ENCODE peak calls at places on chromosomes 1 and 21, in four cellular contexts. G is suprapubic skin, R is fibroblast of lung, K is upper lobe of right lung. W is an unnamed sample. For H3K4me1, the result is how much of the 10 kb centered on the place peaks cover.

GRCh38 chr1:100722211-100722610 is 2.7 kb downstream of the VCAM1 start:
- DNase-seq in K (no peak), R (no peak), G (no peak), W (no peak)

GRCh38 chr1:115655307-115655664 is 13.5 kb downstream of the VANGL1 start:
- DNase-seq in K (no peak), G (no peak), R (no peak), W (no peak)

GRCh38 chr1:218624051-218624450 is 278.9 kb downstream of the TGFB2 start:
- DNase-seq in G (no peak), K (no peak), R (no peak), W (no peak)

GRCh38 chr1:114112775-114113174 is 40.9 kb downstream of the SYT6 start:
- DNase-seq in K (no peak), G (no peak), R (no peak), W (no peak)

GRCh38 chr1:147892216-147892615 is 10.4 kb upstream of the GJA8 start:
- DNase-seq in G (no peak), K (no peak), R (no peak), W (no peak)

GRCh38 chr1:37931148-37931492 is 15.7 kb downstream of the INPP5B start:
- DNase-seq in K (no peak), R (no peak), G (no peak), W (no peak)

GRCh38 chr21:36260030-36260787 is 59.8 kb upstream of the MORC3 start:
- DNase-seq in R (peak), K (no peak), G (no peak), W (no peak)

GRCh38 chr1:12384836-12385456 is 155.1 kb downstream of the VPS13D start:
- DNase-seq in K (no peak), R (no peak), G (no peak), W (no peak)

GRCh38 chr1:151936203-151936602 is 26.9 kb upstream of the THEM4 start:
- DNase-seq in K (no peak), G (no peak), R (no peak), W (no peak)

GRCh38 chr1:21814241-21814918 is 2.3 kb downstream of the LDLRAD2 start:
- DNase-seq in K (no peak), G (no peak), R (peak), W (no peak)

GRCh38 chr1:15153842-15154479 is 414 bp downstream of the TMEM51 start:
- DNase-seq in G (no peak), K (peak), R (peak), W (no peak)

GRCh38 chr1:61640531-61641125 is 84.3 kb downstream of the TM2D1 start:
- DNase-seq in G (no peak), K (no peak), R (no peak), W (no peak)

GRCh38 chr1:74463301-74463988 is 49.0 kb downstream of the LRRC53 start:
- DNase-seq in R (peak), K (no peak), G (no peak), W (no peak)

GRCh38 chr1:25871086-25871703 is 4.3 kb downstream of the PAQR7 start:
- DNase-seq in K (peak), G (no peak), R (no peak), W (no peak)

GRCh38 chr1:93988634-93989350 is 79.6 kb upstream of the GCLM start:
- DNase-seq in G (no peak), K (no peak), R (peak), W (peak)

GRCh38 chr1:85243336-85243735 is 16.1 kb downstream of the C1orf52 start:
- DNase-seq in G (no peak), R (no peak), K (no peak), W (no peak)

GRCh38 chr1:167110586-167110985 is 16.7 kb downstream of the STYXL2 start:
- DNase-seq in G (no peak), K (no peak), R (no peak), W (no peak)

GRCh38 chr1:1162597-1163537 is 10.8 kb upstream of the TTLL10 start:
- DNase-seq in R (no peak), G (no peak), K (peak), W (peak)

GRCh38 chr21:35198004-35198403 is 148.9 kb upstream of the RUNX1 start:
- DNase-seq in R (peak), K (no peak), G (no peak), W (peak)

GRCh38 chr21:38993561-38993960 is 187.8 kb downstream of the ETS2 start:
- DNase-seq in G (no peak), R (peak), K (no peak), W (peak)

GRCh38 chr1:37663426-37664000 is 28.8 kb upstream of the CDCA8 start:
- DNase-seq in R (no peak), K (no peak), G (no peak), W (no peak)

DNA sequence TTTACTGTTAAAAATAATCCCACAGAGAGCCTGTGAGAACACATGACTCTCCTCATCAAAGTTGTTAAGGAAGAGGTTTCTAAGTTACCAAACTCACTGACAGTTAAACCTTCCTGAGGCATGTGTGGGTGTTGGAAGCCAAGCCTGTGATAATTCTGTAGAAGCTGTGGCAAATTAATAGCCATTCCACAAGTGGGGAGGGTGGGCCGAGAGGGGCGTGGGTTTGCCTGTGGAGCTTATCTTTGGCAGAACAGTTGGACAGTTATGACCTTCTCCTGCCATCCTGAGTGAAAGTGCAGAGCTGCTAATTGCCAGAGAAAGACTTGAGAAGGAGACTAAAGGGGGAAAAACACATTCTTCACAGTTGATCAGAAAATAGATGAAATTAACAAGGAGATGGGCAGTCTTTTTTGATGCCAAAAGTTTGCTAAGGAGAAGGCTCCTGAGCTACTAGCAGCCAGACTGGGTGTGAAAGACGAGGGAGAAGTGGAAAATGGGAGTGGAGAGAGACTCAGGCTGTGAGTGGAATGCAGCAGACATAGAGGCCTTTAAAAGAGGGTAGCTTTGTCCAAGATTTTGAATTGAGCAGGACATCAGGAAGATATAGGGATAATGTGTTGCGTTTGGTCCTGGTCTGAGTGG is 1.6 kb upstream of the PLA2G2C start:
- DNase-seq in K (no peak), R (no peak), G (no peak), W (no peak)
- H3K27ac ChIP-seq in K (no peak), R (no peak), G (no peak), W (no peak)

GRCh38 chr1:60129916-60130315 is 56.3 kb upstream of the C1orf87 start:
- DNase-seq in G (no peak), K (no peak), R (peak), W (no peak)
- TF ChIP-seq CTCF in G (no peak), K (no peak), R (no peak), W (no peak)

GRCh38 chr1:205914730-205915129 is 28.5 kb downstream of the SLC26A9 start:
- DNase-seq in G (no peak), R (no peak), K (no peak), W (no peak)

GRCh38 chr1:205918955-205919746 is 24.1 kb downstream of the SLC26A9 start:
- DNase-seq in R (peak), G (peak), K (no peak), W (no peak)

GRCh38 chr1:205915354-205915990 is 27.8 kb downstream of the SLC26A9 start:
- DNase-seq in G (no peak), K (no peak), R (no peak), W (no peak)

GRCh38 chr1:205917466-205918248 is 25.6 kb downstream of the SLC26A9 start:
- DNase-seq in G (no peak), R (no peak), K (no peak), W (no peak)

GRCh38 chr1:205916541-205916940 is 26.7 kb downstream of the SLC26A9 start:
- DNase-seq in R (peak), K (no peak), G (no peak), W (no peak)
- H3K4me1 ChIP-seq in R (under half), K (under half), G (under half), W (under half)

DNA sequence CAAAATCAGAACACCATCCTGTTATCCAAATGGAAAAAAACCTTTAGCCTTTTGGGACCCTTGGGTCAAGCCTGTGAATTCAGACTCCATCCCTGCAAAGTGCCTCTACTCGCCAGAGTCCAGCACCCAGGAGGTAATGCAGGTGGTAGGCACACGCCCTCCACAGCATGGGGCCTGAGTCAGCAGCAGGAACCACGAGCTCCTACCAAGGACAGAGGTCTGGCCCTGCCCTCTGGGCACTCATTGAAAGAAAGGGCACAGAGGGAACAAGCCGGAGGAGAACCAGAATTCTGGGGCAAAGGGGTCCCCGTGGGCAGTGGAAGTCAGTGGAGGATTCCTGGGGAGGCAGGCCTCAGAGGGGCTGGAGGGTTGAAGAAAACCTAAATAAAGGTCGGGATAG is 438.1 kb downstream of the NPHP4 start:
- DNase-seq in K (no peak), R (no peak), G (no peak), W (no peak)
- H3K27ac ChIP-seq in K (no peak), R (no peak), G (no peak), W (no peak)

DNA sequence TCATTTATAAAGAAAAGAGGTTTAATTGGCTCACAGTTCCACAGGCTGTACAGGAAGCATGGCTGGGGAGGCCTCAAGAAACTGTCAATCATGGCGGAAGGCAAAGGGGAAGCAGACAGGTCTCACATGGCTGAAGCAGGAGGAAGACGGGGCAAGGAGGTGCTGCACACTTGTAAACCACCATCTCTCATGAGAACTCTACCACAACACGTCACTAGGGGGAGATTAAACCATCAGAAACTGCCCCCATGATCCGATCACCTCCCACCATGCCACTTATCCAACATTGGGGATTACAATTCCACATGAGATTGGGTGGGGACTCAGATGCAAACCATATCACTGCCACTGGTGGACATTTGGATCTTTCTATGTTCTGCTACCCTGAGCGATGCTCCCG is 351.4 kb downstream of the NPHP4 start:
- DNase-seq in K (no peak), G (no peak), R (no peak), W (no peak)
- TF ChIP-seq CTCF in K (no peak), G (no peak), R (no peak), W (peak)

GRCh38 chr21:37460196-37460595 is 93.6 kb downstream of the DYRK1A start:
- DNase-seq in G (no peak), K (no peak), R (no peak), W (no peak)

GRCh38 chr21:37459575-37459974 is 93.0 kb downstream of the DYRK1A start:
- DNase-seq in G (no peak), R (peak), K (no peak), W (no peak)

GRCh38 chr21:37455504-37455911 is 88.9 kb downstream of the DYRK1A start:
- DNase-seq in K (no peak), G (no peak), R (no peak), W (no peak)

GRCh38 chr21:37461494-37461893 is 94.9 kb downstream of the DYRK1A start:
- DNase-seq in K (no peak), G (no peak), R (no peak), W (no peak)

DNA sequence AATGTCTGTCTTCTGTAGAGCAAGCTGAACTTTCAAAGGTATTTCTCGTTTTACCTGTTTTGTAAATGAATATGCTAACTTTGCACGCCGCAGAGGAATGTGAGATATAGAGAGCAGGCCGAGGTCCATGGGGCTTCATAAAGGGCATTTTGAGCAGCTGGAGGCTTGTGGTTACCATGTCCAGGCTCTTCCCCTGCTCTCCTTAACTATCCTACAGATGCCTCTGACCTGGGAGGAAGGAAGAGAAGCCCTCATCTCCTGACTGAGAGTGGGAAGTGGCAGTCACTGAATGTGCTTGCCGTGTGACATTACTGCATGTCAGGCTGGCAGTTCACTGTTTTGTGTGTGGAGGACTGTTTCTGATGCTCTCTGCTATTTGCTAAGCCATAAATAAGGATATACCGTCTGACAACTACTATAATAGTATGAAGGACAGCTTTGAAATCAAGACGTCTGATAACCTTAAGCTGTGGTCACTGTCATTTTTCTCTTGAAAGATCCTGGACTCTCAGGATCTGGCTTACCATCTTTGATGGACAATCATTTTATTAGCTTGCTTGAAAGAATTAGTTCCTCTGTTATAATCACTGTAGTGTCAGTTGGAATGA is 92.2 kb downstream of the DYRK1A start:
- DNase-seq in K (no peak), R (no peak), G (no peak), W (no peak)
- H3K4me1 ChIP-seq in K (half or more), R (under half), G (half or more), W (under half)

DNA sequence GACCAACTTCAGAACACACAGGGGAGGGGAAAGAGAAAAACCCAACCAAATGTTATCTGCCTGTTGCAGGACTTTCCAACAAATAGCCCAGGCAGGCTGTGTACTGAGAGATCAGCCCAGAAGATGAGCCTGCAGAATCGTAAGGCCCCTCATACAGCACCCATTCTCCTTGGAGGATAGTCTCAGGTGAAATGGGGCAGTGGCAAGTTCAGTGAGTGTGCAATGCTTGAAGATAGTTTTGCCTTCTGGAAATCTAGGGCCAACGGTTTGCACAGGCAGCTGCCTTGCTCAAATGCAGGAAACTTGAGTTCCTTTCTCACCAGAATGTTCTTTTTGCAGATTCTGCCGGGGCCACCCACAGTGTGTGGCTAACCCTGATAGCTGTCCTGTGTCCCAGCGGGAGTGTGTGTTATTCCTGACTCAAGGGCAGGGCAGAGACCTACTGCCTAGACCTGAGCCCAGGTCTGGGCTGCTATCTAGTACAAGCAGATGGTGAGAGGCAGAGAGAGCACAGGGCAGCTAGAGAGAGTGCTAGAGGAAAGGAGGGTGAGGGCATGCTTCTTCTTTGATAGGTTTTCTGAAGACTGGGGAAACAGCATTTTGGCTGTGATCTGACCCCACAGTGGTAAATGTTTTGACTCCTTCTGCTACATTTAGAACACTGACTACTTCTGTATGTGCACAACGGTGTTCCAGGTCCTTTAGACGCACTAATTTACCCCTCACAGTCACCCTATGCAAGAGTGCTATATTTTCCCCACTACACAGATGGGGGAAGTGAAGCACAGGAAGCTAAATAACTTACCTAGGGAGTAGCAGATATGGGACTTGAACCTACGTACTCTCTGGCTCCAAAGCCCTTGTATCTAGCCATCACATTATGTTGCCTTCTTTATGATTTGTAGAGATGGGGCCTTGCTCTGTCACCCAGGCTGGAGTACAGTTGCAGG is 49.0 kb downstream of the GADD45A start:
- DNase-seq in G (no peak), R (no peak), K (no peak), W (no peak)
- H3K27ac ChIP-seq in G (peak), R (no peak), K (no peak), W (no peak)

DNA sequence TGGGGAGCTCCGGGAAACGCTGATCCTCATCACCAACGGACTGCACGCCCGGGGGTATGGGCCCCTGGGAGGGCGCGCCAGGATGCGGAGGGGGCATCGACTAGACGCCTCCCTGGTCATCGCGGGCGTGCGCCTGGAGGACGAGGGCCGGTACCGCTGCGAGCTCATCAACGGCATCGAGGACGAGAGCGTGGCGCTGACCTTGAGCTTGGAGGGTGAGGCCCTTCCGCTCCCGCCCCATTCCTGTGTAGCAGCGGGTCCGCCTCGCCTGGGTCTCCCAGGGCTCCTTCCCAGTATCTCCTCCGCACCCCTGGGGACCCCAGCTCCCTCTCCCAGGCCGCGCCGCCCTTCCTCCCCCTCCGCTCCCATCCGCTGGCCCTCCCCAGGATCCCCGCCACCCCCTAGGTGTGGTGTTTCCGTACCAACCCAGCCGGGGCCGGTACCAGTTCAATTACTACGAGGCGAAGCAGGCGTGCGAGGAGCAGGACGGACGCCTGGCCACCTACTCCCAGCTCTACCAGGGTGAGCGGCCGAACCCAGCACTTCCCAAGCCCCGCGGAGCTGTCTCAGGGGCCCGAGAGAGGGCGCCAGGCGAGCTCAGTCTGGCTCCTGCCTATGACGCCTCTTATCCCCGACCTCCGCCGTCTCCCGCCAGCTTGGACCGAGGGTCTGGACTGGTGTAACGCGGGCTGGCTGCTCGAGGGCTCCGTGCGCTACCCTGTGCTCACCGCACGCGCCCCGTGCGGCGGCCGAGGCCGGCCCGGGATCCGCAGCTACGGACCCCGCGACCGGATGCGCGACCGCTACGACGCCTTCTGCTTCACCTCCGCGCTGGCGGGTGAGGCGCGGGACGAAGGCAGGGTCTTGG is 5.0 kb downstream of the HAPLN2 start:
- DNase-seq in G (no peak), R (peak), K (peak), W (no peak)
- TF ChIP-seq CTCF in G (no peak), R (no peak), K (peak), W (peak)

GRCh38 chr1:109394591-109395281 is 3.0 kb downstream of the SORT1 start:
- DNase-seq in R (no peak), K (no peak), G (no peak), W (no peak)
- H3K4me1 ChIP-seq in R (under half), K (half or more), G (half or more), W (under half)